ENCODE peak calls at places on chromosomes 4 and X, in four cellular contexts. K, F, U and O are unnamed samples.

GRCh38 chr4:35793045-35793722 is 451.1 kb downstream of the ARAP2 start:
- DNase-seq in K (no peak), F (no peak), U (no peak), O (no peak)

GRCh38 chrX:41600266-41600665 is 88.5 kb upstream of the GPR34 start:
- DNase-seq in K (no peak), F (peak; percentile 7), U (no peak), O (no peak)

GRCh38 chr4:183596056-183596757 is 62.8 kb downstream of the RWDD4 start:
- DNase-seq in K (no peak), F (no peak), U (no peak), O (no peak)

GRCh38 chr4:55543858-55544257 is 2.9 kb downstream of the CLOCK start:
- DNase-seq in K (no peak), F (no peak), U (peak; percentile 46), O (peak; percentile 42)

GRCh38 chr4:16264798-16265197 is 38.5 kb upstream of the TAPT1 start:
- DNase-seq in K (peak; percentile 30), F (peak; percentile 58), U (no peak), O (peak; percentile 67)

GRCh38 chr4:113293043-113293560 is 243.6 kb downstream of the ANK2 start:
- DNase-seq in K (no peak), F (no peak), U (no peak), O (no peak)

GRCh38 chr4:173519130-173520101 is 10.6 kb downstream of the HAND2 start:
- DNase-seq in K (no peak), F (no peak), U (no peak), O (no peak)

GRCh38 chr4:180799798-180800197 is 1443.4 kb upstream of the TENM3 start:
- DNase-seq in K (no peak), F (no peak), U (no peak), O (no peak)

GRCh38 chrX:141642979-141643378 is 53.5 kb downstream of the SPANXA2 start:
- DNase-seq in K (peak; percentile 4), F (no peak), U (no peak), O (no peak)

GRCh38 chr4:188295899-188296298 is 156.7 kb downstream of the TRIML1 start:
- DNase-seq in K (no peak), F (no peak), U (no peak), O (no peak)

GRCh38 chrX:96183843-96184242 is 500.8 kb upstream of the DIAPH2 start:
- DNase-seq in K (peak; percentile 11), F (peak; percentile 6), U (no peak), O (peak; percentile 4)

GRCh38 chr4:106583567-106583966 is 215.0 kb upstream of the GIMD1 start:
- DNase-seq in K (peak; percentile 74), F (peak; percentile 91), U (no peak), O (peak; percentile 67)

GRCh38 chrX:78624884-78625283 is 34.2 kb downstream of the RTL3 start:
- DNase-seq in K (no peak), F (no peak), U (no peak), O (peak; percentile 23)

GRCh38 chr4:56372774-56373173 is 14.5 kb downstream of the AASDH start:
- DNase-seq in K (no peak), F (no peak), U (no peak), O (no peak)

GRCh38 chr4:19727141-19727540 is 524.6 kb upstream of the SLIT2 start:
- DNase-seq in K (no peak), F (no peak), U (no peak), O (no peak)

GRCh38 chr4:52844596-52844995 is 17.5 kb upstream of the RASL11B start:
- DNase-seq in K (no peak), F (no peak), U (no peak), O (no peak)

GRCh38 chr4:36532670-36533373 is 251.4 kb downstream of the DTHD1 start:
- DNase-seq in K (no peak), F (no peak), U (no peak), O (no peak)

GRCh38 chr4:69224891-69225290 is 10.3 kb upstream of the UGT2B11 start:
- DNase-seq in K (no peak), F (no peak), U (no peak), O (no peak)

GRCh38 chr4:150971901-150972300 is 43.2 kb downstream of the LRBA start:
- DNase-seq in K (no peak), F (peak; percentile 28), U (no peak), O (no peak)

GRCh38 chrX:19625612-19626011 is 110.3 kb upstream of the MAP3K15 start:
- DNase-seq in K (peak; percentile 32), F (peak; percentile 4), U (no peak), O (peak; percentile 8)

GRCh38 chr4:85953651-85954018 is 406.2 kb downstream of the MAPK10 start:
- DNase-seq in K (peak; percentile 74), F (peak; percentile 63), U (no peak), O (no peak)

GRCh38 chr4:74793757-74794340 is 474 bp downstream of the BTC start:
- DNase-seq in K (peak; percentile 66), F (peak; percentile 26), U (no peak), O (no peak)

GRCh38 chrX:84340981-84341380 is 153.0 kb upstream of the RPS6KA6 start:
- DNase-seq in K (no peak), F (no peak), U (no peak), O (no peak)

GRCh38 chr4:1945492-1945891 is 63.3 kb downstream of the NELFA start:
- DNase-seq in K (no peak), F (no peak), U (no peak), O (no peak)

GRCh38 chrX:23003121-23003520 is 3.4 kb downstream of the DDX53 start:
- DNase-seq in K (no peak), F (peak; percentile 1), U (no peak), O (no peak)

GRCh38 chr4:174437756-174438155 is 84.5 kb downstream of the HPGD start:
- DNase-seq in K (no peak), F (no peak), U (no peak), O (no peak)

GRCh38 chrX:97310373-97310772 is 426.7 kb downstream of the RPA4 start:
- DNase-seq in K (peak; percentile 9), F (no peak), U (no peak), O (no peak)

GRCh38 chrX:71996826-71997225 is 86.2 kb downstream of the NHSL2 start:
- DNase-seq in K (no peak), F (no peak), U (no peak), O (no peak)

GRCh38 chrX:101208152-101208905 is 11.3 kb upstream of the DRP2 start:
- DNase-seq in K (peak; percentile 3), F (no peak), U (no peak), O (no peak)

GRCh38 chrX:9352683-9353430 is 112.0 kb upstream of the TBL1X start:
- DNase-seq in K (peak; percentile 5), F (no peak), U (peak; percentile 36), O (peak; percentile 94)

GRCh38 chr4:3352918-3353594 is 60.2 kb downstream of the RGS12 start:
- DNase-seq in K (no peak), F (no peak), U (no peak), O (no peak)
- TF ChIP-seq MYC in K (no peak), F (no peak), U (no peak), O (no peak)

GRCh38 chr4:187183351-187183750 is 459.7 kb upstream of the FAT1 start:
- DNase-seq in K (no peak), F (no peak), U (no peak), O (no peak)

GRCh38 chr4:187176261-187176910 is 452.7 kb upstream of the FAT1 start:
- DNase-seq in K (no peak), F (no peak), U (no peak), O (no peak)

GRCh38 chr4:187178084-187178483 is 454.4 kb upstream of the FAT1 start:
- DNase-seq in K (no peak), F (no peak), U (no peak), O (no peak)

GRCh38 chr4:187175197-187175596 is 451.5 kb upstream of the FAT1 start:
- DNase-seq in K (no peak), F (no peak), U (no peak), O (no peak)

DNA sequence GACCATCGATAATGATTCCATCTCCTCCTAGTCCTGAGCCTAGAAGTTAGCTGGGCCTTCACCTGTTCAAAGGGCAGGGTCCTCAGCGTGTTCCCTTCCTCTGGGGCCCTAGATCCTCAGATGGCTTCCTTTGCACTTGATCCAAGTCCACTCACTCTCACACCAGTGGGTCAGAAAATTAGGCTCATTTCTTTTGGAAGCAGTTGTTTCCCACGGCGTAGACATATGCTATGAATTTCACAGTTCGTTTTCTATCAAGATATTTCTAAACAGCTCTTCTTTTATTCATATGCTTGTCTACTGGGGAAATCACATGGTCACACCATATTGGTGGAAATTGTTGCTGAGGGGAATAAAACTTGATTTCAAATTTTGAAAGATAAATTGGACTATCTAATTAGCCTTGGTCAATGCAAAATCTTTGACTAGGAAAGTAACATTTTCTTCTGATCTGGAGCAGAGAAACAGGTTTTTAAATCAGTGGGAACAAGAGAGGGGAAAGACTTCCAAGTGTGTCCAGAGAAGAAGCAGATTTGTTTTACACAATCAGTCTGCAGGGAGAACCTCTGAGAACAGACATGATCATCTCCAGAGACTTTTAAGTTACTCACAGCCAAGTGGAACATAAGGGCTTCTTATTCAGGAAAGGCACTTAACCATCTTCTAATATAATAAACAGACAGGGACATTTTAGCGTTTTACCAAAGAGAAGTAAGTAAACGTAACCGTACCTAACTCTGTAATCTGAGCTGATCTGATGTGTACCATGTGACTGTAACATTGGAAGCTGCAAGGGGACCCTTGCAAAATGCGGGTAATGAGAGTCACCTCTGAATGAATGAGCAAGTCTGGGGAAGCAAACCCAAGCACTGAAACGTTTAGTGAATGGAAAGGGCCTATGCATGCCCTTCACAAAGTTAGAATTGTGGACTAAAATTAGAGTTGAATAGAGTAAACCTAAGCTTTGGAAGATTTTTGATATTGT is 455.7 kb upstream of the FAT1 start:
- DNase-seq in K (no peak), F (no peak), U (no peak), O (no peak)
- TF ChIP-seq MAX in K (no peak), F (no peak), U (no peak), O (no peak)

GRCh38 chr4:104494822-104495559 is at the start of gene CXXC4:
- DNase-seq in K (peak; percentile 75), F (peak; percentile 16), U (peak; percentile 35), O (peak; percentile 25)
- H3K4me3 ChIP-seq in K (peak within 1 kb of the TSS; percentile 57), F (peak within 1 kb of the TSS; percentile 15), U (peak within 1 kb of the TSS; percentile 28), O (no peak within 1 kb of the TSS)

GRCh38 chrX:29397506-29397905 is 810.3 kb downstream of the IL1RAPL1 start:
- DNase-seq in K (no peak), F (no peak), U (no peak), O (no peak)
- TF ChIP-seq MYC in K (no peak), F (no peak), U (no peak), O (no peak)

DNA sequence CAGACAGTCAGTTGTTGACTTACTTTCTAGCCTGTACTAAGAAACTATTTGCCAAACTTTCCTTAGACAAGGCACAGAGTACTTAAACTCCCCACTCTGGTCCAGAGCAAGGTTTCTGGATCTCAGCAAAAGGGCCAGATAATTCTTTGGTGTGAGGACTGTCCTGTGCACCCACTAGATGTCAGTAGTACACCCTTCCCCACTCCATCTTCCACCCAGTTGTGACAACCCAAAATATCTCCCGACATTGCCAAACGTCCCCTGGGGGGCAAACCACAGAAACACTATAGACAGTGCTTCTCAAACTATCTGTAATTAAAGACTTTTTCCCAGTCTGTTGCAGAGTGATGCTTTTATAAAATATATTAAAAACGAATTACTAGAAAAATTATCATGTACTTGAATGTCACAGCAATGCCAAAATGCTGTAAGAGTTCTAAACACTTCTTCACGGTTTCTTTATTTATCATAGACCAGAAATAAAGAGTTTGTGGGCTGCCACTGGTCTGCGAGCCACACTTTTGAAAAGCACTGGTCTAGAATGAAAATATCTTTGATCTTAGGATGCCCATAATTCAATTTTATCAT is 203.5 kb downstream of the PRDM5 start:
- DNase-seq in K (peak; percentile 19), F (peak; percentile 49), U (no peak), O (peak; percentile 57)
- TF ChIP-seq MAX in K (no peak), F (no peak), U (no peak), O (no peak)

GRCh38 chrX:49627030-49627777 is 28.4 kb downstream of the GAGE1 start:
- DNase-seq in K (peak; percentile 44), F (no peak), U (peak; percentile 67), O (peak; percentile 9)
- H3K4me3 ChIP-seq in K (no peak overlapping the region), F (no peak overlapping the region), U (peak overlapping the region; percentile 27), O (no peak overlapping the region)

GRCh38 chr4:44368413-44369167 is 80.0 kb downstream of the KCTD8 start:
- DNase-seq in K (no peak), F (no peak), U (no peak), O (no peak)
- TF ChIP-seq MYC in K (no peak), F (no peak), U (no peak), O (no peak)